ENCODE peak calls at places on chromosomes 7 and 10, in nine cellular contexts. G is mammary epithelial cell; J is esophagus muscularis mucosa; D is CD4-positive, alpha-beta memory T cell; W is CD8-positive, alpha-beta T cell; X is CD8-positive, alpha-beta memory T cell; K is IMR-90; Y is SJSA1; C is pancreas. F is an unnamed sample.

GRCh38 chr10:113679463-113680171 is at the start of gene CASP7:
- DNase-seq in J (peak; percentile 93), D (peak; percentile 74), K (peak; percentile 68), X (peak; percentile 74), Y (peak; percentile 92), W (peak; percentile 68), G (peak; percentile 75), C (peak; percentile 84), F (peak; percentile 77)

GRCh38 chr10:76492026-76492425 is 1060.6 kb downstream of the LRMDA start:
- DNase-seq in W (no peak), X (no peak), D (no peak), G (peak; percentile 93), K (peak; percentile 75), C (no peak), J (no peak), Y (no peak), F (peak; percentile 5)

GRCh38 chr7:44615149-44615611 is 8.8 kb downstream of the OGDH start:
- DNase-seq in G (no peak), D (no peak), Y (no peak), W (no peak), X (no peak), C (no peak), K (peak; percentile 48), J (no peak), F (no peak)

GRCh38 chr10:123144697-123145541 is 3.0 kb upstream of the HMX2 start:
- DNase-seq in D (no peak), G (peak; percentile 14), J (peak; percentile 90), Y (no peak), C (no peak), W (no peak), X (no peak), K (no peak), F (no peak)

GRCh38 chr7:50182734-50183133 is 89.7 kb upstream of the ZPBP start:
- DNase-seq in K (no peak), W (no peak), Y (no peak), J (no peak), X (no peak), G (no peak), C (no peak), D (no peak), F (no peak)

GRCh38 chr10:43322769-43323168 is 48.7 kb upstream of the FXYD4 start:
- DNase-seq in C (peak; percentile 92), X (peak; percentile 69), K (peak; percentile 51), W (peak; percentile 68), J (peak; percentile 94), Y (no peak), G (peak; percentile 20), D (peak; percentile 81), F (no peak)

GRCh38 chr10:43437141-43437860 is 390 bp downstream of the ZNF487 start:
- DNase-seq in K (no peak), J (peak; percentile 92), G (no peak), W (no peak), D (no peak), C (no peak), Y (no peak), X (no peak), F (no peak)

GRCh38 chr10:25176421-25176968 is 1.7 kb downstream of the GPR158 start:
- DNase-seq in C (peak; percentile 11), X (no peak), G (no peak), J (no peak), W (no peak), D (no peak), Y (no peak), K (no peak), F (no peak)

GRCh38 chr10:94496010-94496409 is 49.6 kb upstream of the HELLS start:
- DNase-seq in W (no peak), K (peak; percentile 12), G (no peak), D (no peak), X (no peak), Y (no peak), J (no peak), C (no peak), F (no peak)

GRCh38 chr7:18901351-18901750 is 216.1 kb downstream of the TWIST1 start:
- DNase-seq in K (no peak), Y (no peak), G (no peak), X (no peak), W (no peak), J (no peak), D (no peak), C (no peak), F (no peak)

GRCh38 chr7:18901881-18902280 is 215.6 kb downstream of the TWIST1 start:
- DNase-seq in W (no peak), G (no peak), D (no peak), J (no peak), X (no peak), Y (no peak), C (no peak), K (no peak), F (no peak)

GRCh38 chr7:18902892-18903291 is 214.5 kb downstream of the TWIST1 start:
- DNase-seq in C (no peak), J (no peak), D (no peak), K (no peak), W (no peak), Y (no peak), G (peak; percentile 62), X (no peak), F (no peak)

GRCh38 chr7:18903676-18904075 is 213.8 kb downstream of the TWIST1 start:
- DNase-seq in Y (no peak), K (no peak), J (no peak), G (no peak), C (no peak), W (no peak), D (no peak), X (no peak), F (no peak)

DNA sequence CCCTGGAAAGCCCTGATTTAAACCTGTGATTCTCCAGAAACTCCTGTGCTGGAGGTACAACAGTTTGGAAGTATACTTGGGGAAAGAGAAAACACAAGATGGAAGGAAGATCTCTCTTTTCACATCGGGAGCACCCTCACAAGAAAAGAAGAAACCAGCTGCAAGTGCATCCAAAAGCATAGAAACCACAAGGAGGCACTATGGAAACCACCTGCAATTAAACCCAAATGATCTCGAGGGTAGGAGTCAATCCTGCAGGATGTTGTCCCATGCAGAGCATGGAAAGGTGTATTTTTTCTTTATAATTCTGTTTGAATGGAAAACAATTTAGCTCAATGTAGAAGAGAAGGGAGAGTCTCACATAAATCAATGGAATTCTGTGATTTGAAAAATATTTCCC is 210.5 kb downstream of the TWIST1 start:
- DNase-seq in W (no peak), X (no peak), D (no peak), C (no peak), J (no peak), G (no peak), K (no peak), Y (no peak), F (no peak)
- H3K9me3 ChIP-seq in W (no peaks in the 10 kb centered on the region), X (no peaks in the 10 kb centered on the region), D (no peaks in the 10 kb centered on the region), C (no peaks in the 10 kb centered on the region), J (no peaks in the 10 kb centered on the region), G (no peaks in the 10 kb centered on the region), K (no peaks in the 10 kb centered on the region), Y (no peaks in the 10 kb centered on the region), F (no peaks in the 10 kb centered on the region)

GRCh38 chr10:77494789-77495541 is 142.6 kb downstream of the KCNMA1 start:
- DNase-seq in W (no peak), Y (no peak), X (no peak), J (no peak), D (no peak), G (no peak), K (no peak), C (no peak), F (no peak)
- H3K27me3 ChIP-seq in W (no peaks in the 10 kb centered on the region), Y (no peaks in the 10 kb centered on the region), X (no peaks in the 10 kb centered on the region), J (no peaks in the 10 kb centered on the region), D (no peaks in the 10 kb centered on the region), G (no peaks in the 10 kb centered on the region), K (no peaks in the 10 kb centered on the region), C (no peaks in the 10 kb centered on the region), F (no peaks in the 10 kb centered on the region)

GRCh38 chr7:55827577-55827976 is 35.0 kb downstream of the SEPTIN14 start:
- DNase-seq in D (no peak), Y (no peak), K (no peak), J (no peak), X (no peak), W (no peak), G (no peak), C (no peak), F (no peak)
- H3K9me3 ChIP-seq in D (no peaks in the 10 kb centered on the region), Y (peaks cover 3% of the 10 kb centered on the region), K (peaks cover 8% of the 10 kb centered on the region), J (peaks cover 23% of the 10 kb centered on the region), X (no peaks in the 10 kb centered on the region), W (no peaks in the 10 kb centered on the region), G (peaks cover 2% of the 10 kb centered on the region), C (no peaks in the 10 kb centered on the region), F (no peaks in the 10 kb centered on the region)

GRCh38 chr7:73341877-73342276 is 13.9 kb downstream of the FKBP6 start:
- DNase-seq in X (no peak), W (no peak), C (no peak), D (no peak), K (peak; percentile 91), G (peak; percentile 62), Y (no peak), J (no peak), F (no peak)
- H3K27me3 ChIP-seq in X (no peaks in the 10 kb centered on the region), W (no peaks in the 10 kb centered on the region), C (no peaks in the 10 kb centered on the region), D (no peaks in the 10 kb centered on the region), K (peaks cover 9% of the 10 kb centered on the region), G (no peaks in the 10 kb centered on the region), Y (no peaks in the 10 kb centered on the region), J (no peaks in the 10 kb centered on the region), F (no peaks in the 10 kb centered on the region)

GRCh38 chr7:158477866-158478265 is 109.8 kb downstream of the PTPRN2 start:
- DNase-seq in J (no peak), C (no peak), Y (no peak), G (no peak), W (no peak), D (no peak), X (no peak), K (no peak), F (no peak)
- H3K9me3 ChIP-seq in J (peaks cover 10% of the 10 kb centered on the region), C (no peaks in the 10 kb centered on the region), Y (no peaks in the 10 kb centered on the region), G (peaks cover 21% of the 10 kb centered on the region), W (no peaks in the 10 kb centered on the region), D (no peaks in the 10 kb centered on the region), X (no peaks in the 10 kb centered on the region), K (peaks cover 57% of the 10 kb centered on the region), F (no peaks in the 10 kb centered on the region)